ENCODE peak calls at places on chromosomes 12 and 14, in eight cellular contexts. O is dorsolateral prefrontal cortex, R is foreskin keratinocyte, X is fibroblast of lung, K is IMR-90, S is transverse colon, C is astrocyte, V is thoracic aorta. Y is an unnamed sample.

GRCh38 chr14:24514209-24514608 is 6.1 kb upstream of the CMA1 start:
- DNase-seq in O (no peak), R (no peak), X (no peak), K (no peak), S (no peak), C (no peak), V (no peak), Y (no peak)

GRCh38 chr14:87457727-87458126 is 535.3 kb downstream of the GALC start:
- DNase-seq in O (no peak), R (no peak), X (no peak), K (no peak), S (no peak), C (no peak), V (no peak), Y (no peak)

GRCh38 chr12:113396200-113396599 is 7.5 kb downstream of the SDS start:
- DNase-seq in O (no peak), R (no peak), X (no peak), K (no peak), S (no peak), C (no peak), V (no peak), Y (no peak)

GRCh38 chr12:49867580-49868341 is 24.9 kb upstream of the BCDIN3D start:
- DNase-seq in O (no peak), R (peak), X (peak), K (no peak), S (no peak), C (no peak), V (no peak), Y (no peak)

GRCh38 chr12:102702447-102703114 is 214.5 kb downstream of the PAH start:
- DNase-seq in O (peak), R (no peak), X (peak), K (peak), S (peak), C (peak), V (no peak), Y (peak)

GRCh38 chr12:52338241-52338960 is 17.2 kb upstream of the KRT83 start:
- DNase-seq in O (no peak), R (peak), X (peak), K (no peak), S (no peak), C (no peak), V (no peak), Y (no peak)

GRCh38 chr12:11584213-11584855 is 65.1 kb upstream of the ETV6 start:
- DNase-seq in O (no peak), R (no peak), X (no peak), K (no peak), S (no peak), C (no peak), V (no peak), Y (no peak)

GRCh38 chr14:66379116-66379515 is 107.1 kb upstream of the CCDC196 start:
- DNase-seq in O (no peak), R (peak), X (peak), K (no peak), S (no peak), C (peak), V (no peak), Y (peak)

GRCh38 chr14:101588990-101589389 is 27.7 kb downstream of the DIO3 start:
- DNase-seq in O (no peak), R (no peak), X (peak), K (no peak), S (no peak), C (peak), V (no peak), Y (no peak)

GRCh38 chr12:49643961-49644619 is 20.7 kb downstream of the PRPF40B start:
- DNase-seq in O (no peak), R (no peak), X (no peak), K (no peak), S (no peak), C (no peak), V (no peak), Y (no peak)

GRCh38 chr12:124939428-124940142 is 25.1 kb upstream of the UBC start:
- DNase-seq in O (peak), R (peak), X (peak), K (peak), S (peak), C (peak), V (peak), Y (peak)

GRCh38 chr14:29629839-29630238 is 297.8 kb downstream of the PRKD1 start:
- DNase-seq in O (no peak), R (no peak), X (no peak), K (no peak), S (no peak), C (no peak), V (no peak), Y (no peak)

GRCh38 chr12:120964298-120964697 is 14.0 kb upstream of the HNF1A start:
- DNase-seq in O (no peak), R (no peak), X (no peak), K (no peak), S (no peak), C (no peak), V (no peak), Y (no peak)

DNA sequence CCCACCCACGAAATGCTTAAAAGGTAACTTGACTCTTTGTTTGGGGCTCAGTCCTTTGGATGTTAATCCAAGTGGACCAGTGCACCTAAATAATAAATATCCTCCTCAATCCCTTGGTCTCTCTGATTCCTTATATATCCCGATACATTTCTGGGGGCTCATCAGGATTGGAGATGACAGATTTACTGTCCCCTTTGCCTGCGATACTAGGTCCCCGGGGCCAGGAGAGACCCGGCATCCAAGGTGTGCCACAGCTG is 26.2 kb downstream of the KLRK1 start:
- DNase-seq in O (no peak), R (no peak), X (no peak), K (no peak), S (no peak), C (no peak), V (no peak), Y (no peak)
- H3K27ac ChIP-seq in O (peak), R (peak), X (no peak), K (peak), S (peak), C (peak), V (peak), Y (peak)

GRCh38 chr12:15738438-15739015 is 50.7 kb downstream of the EPS8 start:
- DNase-seq in O (no peak), R (no peak), X (no peak), K (no peak), S (no peak), C (no peak), V (no peak), Y (no peak)
- H3K27ac ChIP-seq in O (no peak), R (no peak), X (no peak), K (no peak), S (no peak), C (no peak), V (no peak), Y (no peak)

DNA sequence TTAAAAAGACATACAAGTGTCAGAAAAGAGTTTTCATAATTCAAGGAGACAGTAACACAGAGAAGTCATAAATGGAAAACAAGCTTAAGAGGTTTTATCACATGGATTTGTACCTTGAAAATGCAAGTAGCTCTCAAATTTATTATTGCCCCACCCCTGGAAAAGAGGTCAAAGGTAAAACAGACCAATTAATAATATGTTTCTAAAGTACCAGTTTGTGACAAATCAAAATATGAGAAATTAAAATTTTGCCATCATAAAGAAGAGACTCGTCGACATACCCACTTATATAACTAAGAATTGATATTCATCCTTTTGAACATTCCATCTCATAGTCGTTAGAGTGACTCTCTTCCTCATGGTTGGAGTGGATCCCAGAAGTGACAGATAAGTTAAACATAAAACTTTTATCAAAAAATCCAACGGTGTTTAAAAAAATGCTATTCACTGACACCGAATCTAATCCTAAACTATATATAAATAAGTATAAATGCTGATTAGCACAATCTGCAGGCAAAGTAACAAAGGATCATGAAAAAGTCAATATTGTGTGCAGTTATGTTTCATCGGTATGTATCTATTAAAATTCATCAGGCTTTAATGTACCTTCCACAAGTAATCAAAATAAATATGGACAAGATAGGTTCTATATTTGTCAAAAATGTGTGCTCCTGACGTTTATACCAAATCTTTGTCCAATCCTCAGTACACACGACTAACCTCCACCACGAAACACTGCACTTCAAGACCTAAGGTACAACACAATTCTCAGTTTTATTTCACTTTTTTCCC is 2.3 kb downstream of the CORO1C start:
- DNase-seq in O (no peak), R (no peak), X (peak), K (peak), S (no peak), C (peak), V (no peak), Y (no peak)
- H3K27ac ChIP-seq in O (peak), R (peak), X (peak), K (peak), S (peak), C (peak), V (peak), Y (peak)

GRCh38 chr14:99194136-99194535 is 77.9 kb downstream of the BCL11B start:
- DNase-seq in O (no peak), R (no peak), X (no peak), K (no peak), S (no peak), C (no peak), V (no peak), Y (no peak)
- H3K27ac ChIP-seq in O (no peak), R (no peak), X (no peak), K (no peak), S (no peak), C (no peak), V (no peak), Y (no peak)

GRCh38 chr12:46374286-46374685 is 1.7 kb upstream of the SLC38A2 start:
- DNase-seq in O (no peak), R (no peak), X (no peak), K (no peak), S (no peak), C (no peak), V (no peak), Y (no peak)

GRCh38 chr12:46378530-46378929 is 6.0 kb upstream of the SLC38A2 start:
- DNase-seq in O (no peak), R (no peak), X (no peak), K (no peak), S (no peak), C (no peak), V (no peak), Y (no peak)

GRCh38 chr12:46374711-46375110 is 2.1 kb upstream of the SLC38A2 start:
- DNase-seq in O (no peak), R (no peak), X (no peak), K (no peak), S (no peak), C (no peak), V (no peak), Y (no peak)

GRCh38 chr12:46377678-46378077 is 5.1 kb upstream of the SLC38A2 start:
- DNase-seq in O (no peak), R (no peak), X (peak), K (peak), S (no peak), C (no peak), V (no peak), Y (no peak)

DNA sequence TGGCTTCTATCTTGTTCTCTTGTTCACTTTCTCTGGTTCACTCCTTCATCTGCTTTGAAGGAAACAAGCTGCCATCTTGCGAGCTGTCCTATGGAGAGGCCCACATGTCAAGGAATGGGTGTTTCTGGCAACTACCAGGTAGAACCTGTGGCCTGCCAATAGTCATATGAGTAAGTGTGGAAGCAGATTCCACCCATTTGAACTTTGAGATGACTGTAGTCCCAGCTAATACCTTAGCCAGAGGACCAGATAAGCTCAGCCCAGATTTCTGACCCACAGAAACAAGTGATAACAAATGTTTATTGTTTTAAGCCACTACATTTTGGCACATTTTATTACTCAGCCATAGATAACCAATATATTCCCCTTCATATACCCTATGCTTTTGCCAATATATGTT is 4.0 kb upstream of the SLC38A2 start:
- DNase-seq in O (no peak), R (no peak), X (no peak), K (no peak), S (no peak), C (no peak), V (no peak), Y (no peak)
- H3K27ac ChIP-seq in O (no peak), R (no peak), X (no peak), K (no peak), S (no peak), C (no peak), V (no peak), Y (no peak)

GRCh38 chr12:122873540-122873939 is 22.4 kb downstream of the VPS37B start:
- DNase-seq in O (peak), R (no peak), X (no peak), K (no peak), S (no peak), C (no peak), V (no peak), Y (no peak)
- H3K27ac ChIP-seq in O (peak), R (peak), X (no peak), K (no peak), S (peak), C (no peak), V (no peak), Y (peak)

DNA sequence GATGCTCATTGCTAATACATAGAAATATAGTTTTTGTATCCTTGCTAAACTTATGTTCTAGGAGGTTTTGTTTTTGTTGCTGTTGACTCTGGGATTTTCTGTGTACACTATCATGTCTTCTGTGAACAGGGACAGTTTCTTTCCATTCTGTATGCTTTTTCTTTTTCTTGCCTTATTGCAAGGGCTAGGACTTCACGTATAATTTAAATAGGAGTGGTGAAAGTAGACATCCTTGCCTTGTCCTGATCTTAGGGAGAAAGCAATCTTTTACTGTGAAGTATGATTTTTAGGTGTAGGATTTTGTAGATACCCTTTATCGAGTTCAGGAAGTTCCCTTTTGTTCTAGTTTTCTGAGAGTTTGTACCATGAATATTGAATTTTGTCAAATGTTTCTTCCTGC is 1.5 kb upstream of the EIF2B2 start:
- DNase-seq in O (no peak), R (no peak), X (no peak), K (no peak), S (no peak), C (no peak), V (no peak), Y (no peak)
- H3K27ac ChIP-seq in O (no peak), R (no peak), X (no peak), K (no peak), S (no peak), C (no peak), V (no peak), Y (no peak)

GRCh38 chr14:97274626-97275025 is 477.4 kb downstream of the VRK1 start:
- DNase-seq in O (no peak), R (no peak), X (no peak), K (no peak), S (no peak), C (no peak), V (no peak), Y (peak)
- H3K27ac ChIP-seq in O (no peak), R (no peak), X (no peak), K (no peak), S (no peak), C (no peak), V (no peak), Y (no peak)

GRCh38 chr12:57237952-57238853 is 8.7 kb downstream of the SHMT2 start:
- DNase-seq in O (no peak), R (no peak), X (no peak), K (no peak), S (peak), C (no peak), V (no peak), Y (no peak)
- H3K27ac ChIP-seq in O (peak), R (no peak), X (no peak), K (no peak), S (peak), C (no peak), V (no peak), Y (no peak)

GRCh38 chr12:117025481-117026151 is 73.6 kb downstream of the TESC start:
- DNase-seq in O (peak), R (no peak), X (peak), K (peak), S (peak), C (peak), V (no peak), Y (no peak)
- H3K27ac ChIP-seq in O (peak), R (no peak), X (no peak), K (no peak), S (no peak), C (no peak), V (no peak), Y (no peak)

Y was measured in esophagus muscularis mucosa.